ENCODE peak calls at places on chromosomes 11 and 22, in eight cellular contexts. Z is NCI-H1436; H is A549; A is NCI-H1105; X is COR-L47; F is naive thymus-derived CD8-positive, alpha-beta T cell; O is COLO829; C is B cell. B is an unnamed sample.

GRCh38 chr22:17970205-17970708 is 54.1 kb downstream of the MICAL3 start:
- DNase-seq in C (no peak), A (no peak), O (no peak), X (no peak), F (no peak), H (no peak), Z (no peak), B (no peak)

GRCh38 chr11:132260636-132261035 is 890.2 kb downstream of the NTM start:
- DNase-seq in O (no peak), C (no peak), A (no peak), X (no peak), H (no peak), F (no peak), Z (no peak), B (no peak)

GRCh38 chr11:49316180-49316579 is 107.8 kb upstream of the FOLH1 start:
- DNase-seq in F (no peak), X (no peak), H (no peak), O (no peak), Z (no peak), A (no peak), C (no peak), B (no peak)

GRCh38 chr11:117121176-117121575 is 22.9 kb upstream of the PAFAH1B2 start:
- DNase-seq in H (no peak), O (no peak), C (no peak), A (no peak), X (no peak), Z (no peak), F (no peak), B (no peak)

GRCh38 chr11:10654211-10655150 is 39.1 kb downstream of the IRAG1 start:
- DNase-seq in C (peak; percentile 80), X (no peak), Z (no peak), H (peak; percentile 72), F (no peak), O (peak; percentile 62), A (peak; percentile 16), B (no peak)

GRCh38 chr11:91872216-91872615 is 352.4 kb upstream of the FAT3 start:
- DNase-seq in A (no peak), F (no peak), X (no peak), H (no peak), O (no peak), C (no peak), Z (no peak), B (no peak)

GRCh38 chr22:23533771-23534191 is 46.3 kb downstream of the IGLL1 start:
- DNase-seq in F (no peak), A (no peak), C (no peak), Z (no peak), H (peak; percentile 28), O (no peak), X (no peak), B (peak; percentile 38)

GRCh38 chr11:7617032-7617431 is 56.3 kb downstream of the CYB5R2 start:
- DNase-seq in A (no peak), X (no peak), Z (no peak), C (no peak), O (no peak), F (no peak), H (no peak), B (no peak)

GRCh38 chr11:28343304-28344233 is 235.4 kb downstream of the METTL15 start:
- DNase-seq in A (no peak), H (peak; percentile 85), Z (no peak), X (no peak), C (no peak), O (peak; percentile 6), F (no peak), B (no peak)

GRCh38 chr22:32103648-32104326 is 55.3 kb downstream of the C22orf42 start:
- DNase-seq in Z (no peak), C (peak; percentile 35), H (no peak), A (peak; percentile 17), X (peak; percentile 31), O (peak; percentile 91), F (no peak), B (no peak)

GRCh38 chr22:40805239-40805638 is 13.9 kb downstream of the SLC25A17 start:
- DNase-seq in A (no peak), F (no peak), H (no peak), O (no peak), Z (no peak), X (no peak), C (no peak), B (no peak)

GRCh38 chr11:100556781-100557180 is 130.3 kb upstream of the ARHGAP42 start:
- DNase-seq in Z (no peak), X (no peak), A (no peak), O (no peak), H (no peak), F (no peak), C (no peak), B (no peak)

GRCh38 chr22:44074286-44074984 is 50.3 kb downstream of the PARVB start:
- DNase-seq in Z (no peak), X (no peak), C (no peak), F (no peak), H (no peak), A (no peak), O (no peak), B (no peak)

GRCh38 chr11:117687776-117688175 is 109.2 kb downstream of the DSCAML1 start:
- DNase-seq in Z (no peak), C (no peak), F (no peak), O (no peak), A (no peak), X (no peak), H (no peak), B (no peak)

GRCh38 chr11:110249066-110249465 is 47.3 kb downstream of the RDX start:
- DNase-seq in O (no peak), Z (no peak), A (no peak), X (no peak), H (no peak), F (no peak), C (no peak), B (no peak)

GRCh38 chr11:9250139-9250582 is 15.0 kb downstream of the DENND5A start:
- DNase-seq in H (no peak), A (no peak), C (no peak), O (no peak), Z (no peak), F (peak; percentile 73), X (no peak), B (peak; percentile 73)

GRCh38 chr11:7204778-7205177 is 46.9 kb upstream of the SYT9 start:
- DNase-seq in A (no peak), X (no peak), H (no peak), Z (no peak), C (no peak), O (no peak), F (no peak), B (no peak)

GRCh38 chr11:132228756-132229325 is 858.4 kb downstream of the NTM start:
- DNase-seq in A (no peak), F (no peak), Z (no peak), C (no peak), X (no peak), H (no peak), O (no peak), B (no peak)

GRCh38 chr11:46346886-46347636 is at the start of gene DGKZ:
- DNase-seq in O (peak; percentile 89), C (peak; percentile 97), A (peak; percentile 72), X (peak; percentile 77), F (peak; percentile 92), Z (peak; percentile 79), H (peak; percentile 82), B (peak; percentile 96)

GRCh38 chr11:57641426-57641825 is 8.3 kb downstream of the YPEL4 start:
- DNase-seq in O (peak; percentile 70), C (peak; percentile 45), H (peak; percentile 74), A (peak; percentile 24), F (no peak), X (no peak), Z (peak; percentile 44), B (no peak)

B was measured in activated effector memory CD4-positive, alpha-beta T cell treated with anti-CD3 and anti-CD28 coated beads, Interleukin-2, amount 50 U/mL, for 16 hours.